ENCODE peak calls at places on chromosomes 11 and 22, in seven cellular contexts. One of them, this sample, is unnamed.

GRCh38 chr22:29216873-29217666 is 11.4 kb downstream of the EMID1 start:
- DNase-seq in GM10248: no peak
- DNase-seq in fibroblast of mammary gland: no peak
- DNase-seq in heart right ventricle: no peak
- DNase-seq in dorsolateral prefrontal cortex: no peak
- DNase-seq in fibroblast of villous mesenchyme: peak
- DNase-seq in Panc1: no peak
- DNase-seq in this sample: no peak

GRCh38 chr22:17969732-17970131 is 54.6 kb downstream of the MICAL3 start:
- DNase-seq in GM10248: no peak
- DNase-seq in fibroblast of mammary gland: peak
- DNase-seq in dorsolateral prefrontal cortex: no peak
- DNase-seq in Panc1: no peak
- DNase-seq in heart right ventricle: peak
- DNase-seq in fibroblast of villous mesenchyme: peak
- DNase-seq in this sample: peak

GRCh38 chr22:19974233-19974861 is 32.7 kb upstream of the TXNRD2 start:
- DNase-seq in fibroblast of villous mesenchyme: peak
- DNase-seq in fibroblast of mammary gland: peak
- DNase-seq in GM10248: peak
- DNase-seq in heart right ventricle: no peak
- DNase-seq in Panc1: no peak
- DNase-seq in dorsolateral prefrontal cortex: no peak
- DNase-seq in this sample: peak

GRCh38 chr11:10480760-10481159 is 25.7 kb downstream of the AMPD3 start:
- DNase-seq in fibroblast of mammary gland: no peak
- DNase-seq in GM10248: no peak
- DNase-seq in heart right ventricle: no peak
- DNase-seq in Panc1: no peak
- DNase-seq in dorsolateral prefrontal cortex: no peak
- DNase-seq in fibroblast of villous mesenchyme: no peak
- DNase-seq in this sample: no peak

GRCh38 chr11:100640646-100641045 is 46.4 kb upstream of the ARHGAP42 start:
- DNase-seq in GM10248: no peak
- DNase-seq in dorsolateral prefrontal cortex: no peak
- DNase-seq in Panc1: no peak
- DNase-seq in fibroblast of villous mesenchyme: no peak
- DNase-seq in fibroblast of mammary gland: no peak
- DNase-seq in heart right ventricle: no peak
- DNase-seq in this sample: no peak

GRCh38 chr22:47057916-47058585 is 295.6 kb downstream of the TBC1D22A start:
- DNase-seq in Panc1: no peak
- DNase-seq in dorsolateral prefrontal cortex: peak
- DNase-seq in fibroblast of villous mesenchyme: no peak
- DNase-seq in fibroblast of mammary gland: no peak
- DNase-seq in GM10248: no peak
- DNase-seq in heart right ventricle: no peak
- DNase-seq in this sample: no peak

GRCh38 chr22:39699631-39700348 is 129.2 kb downstream of the CACNA1I start:
- DNase-seq in GM10248: no peak
- DNase-seq in fibroblast of mammary gland: no peak
- DNase-seq in dorsolateral prefrontal cortex: no peak
- DNase-seq in fibroblast of villous mesenchyme: no peak
- DNase-seq in heart right ventricle: no peak
- DNase-seq in Panc1: no peak
- DNase-seq in this sample: no peak

GRCh38 chr11:20483931-20484330 is 96.4 kb downstream of the PRMT3 start:
- DNase-seq in heart right ventricle: no peak
- DNase-seq in fibroblast of villous mesenchyme: no peak
- DNase-seq in Panc1: no peak
- DNase-seq in fibroblast of mammary gland: no peak
- DNase-seq in GM10248: no peak
- DNase-seq in dorsolateral prefrontal cortex: no peak
- DNase-seq in this sample: peak

GRCh38 chr11:118010738-118011461 is 24.7 kb downstream of the IL10RA start:
- DNase-seq in fibroblast of villous mesenchyme: no peak
- DNase-seq in GM10248: peak
- DNase-seq in Panc1: no peak
- DNase-seq in dorsolateral prefrontal cortex: no peak
- DNase-seq in heart right ventricle: no peak
- DNase-seq in fibroblast of mammary gland: no peak
- DNase-seq in this sample: no peak

GRCh38 chr11:19281041-19281440 is 40.3 kb upstream of the E2F8 start:
- DNase-seq in dorsolateral prefrontal cortex: no peak
- DNase-seq in heart right ventricle: no peak
- DNase-seq in fibroblast of mammary gland: no peak
- DNase-seq in fibroblast of villous mesenchyme: peak
- DNase-seq in GM10248: no peak
- DNase-seq in Panc1: no peak
- DNase-seq in this sample: no peak

GRCh38 chr11:11584446-11584810 is 37.4 kb downstream of the GALNT18 start:
- DNase-seq in heart right ventricle: no peak
- DNase-seq in GM10248: no peak
- DNase-seq in dorsolateral prefrontal cortex: no peak
- DNase-seq in fibroblast of villous mesenchyme: peak
- DNase-seq in Panc1: peak
- DNase-seq in fibroblast of mammary gland: peak
- DNase-seq in this sample: peak

GRCh38 chr11:72696866-72697428 is 22.7 kb upstream of the PDE2A start:
- DNase-seq in Panc1: no peak
- DNase-seq in heart right ventricle: peak
- DNase-seq in dorsolateral prefrontal cortex: no peak
- DNase-seq in GM10248: no peak
- DNase-seq in fibroblast of villous mesenchyme: peak
- DNase-seq in fibroblast of mammary gland: peak
- DNase-seq in this sample: no peak

GRCh38 chr11:19962795-19963163 is 197.5 kb downstream of the DBX1 start:
- DNase-seq in Panc1: no peak
- DNase-seq in dorsolateral prefrontal cortex: no peak
- DNase-seq in fibroblast of mammary gland: peak
- DNase-seq in heart right ventricle: no peak
- DNase-seq in fibroblast of villous mesenchyme: peak
- DNase-seq in GM10248: no peak
- DNase-seq in this sample: peak

GRCh38 chr11:39442177-39442576 is 2017.3 kb downstream of the LRRC4C start:
- DNase-seq in fibroblast of villous mesenchyme: no peak
- DNase-seq in Panc1: no peak
- DNase-seq in dorsolateral prefrontal cortex: no peak
- DNase-seq in fibroblast of mammary gland: no peak
- DNase-seq in heart right ventricle: no peak
- DNase-seq in GM10248: no peak
- DNase-seq in this sample: no peak

GRCh38 chr11:89495951-89496350 is 4.8 kb upstream of the NOX4 start:
- DNase-seq in heart right ventricle: no peak
- DNase-seq in fibroblast of mammary gland: peak
- DNase-seq in dorsolateral prefrontal cortex: no peak
- DNase-seq in fibroblast of villous mesenchyme: peak
- DNase-seq in Panc1: no peak
- DNase-seq in GM10248: no peak
- DNase-seq in this sample: peak

GRCh38 chr22:49274754-49275380 is 552.8 kb downstream of the BRD1 start:
- DNase-seq in fibroblast of villous mesenchyme: no peak
- DNase-seq in fibroblast of mammary gland: no peak
- DNase-seq in dorsolateral prefrontal cortex: no peak
- DNase-seq in heart right ventricle: no peak
- DNase-seq in Panc1: no peak
- DNase-seq in GM10248: no peak
- DNase-seq in this sample: no peak

GRCh38 chr22:27996981-27997380 is 77.9 kb upstream of the PITPNB start:
- DNase-seq in GM10248: no peak
- DNase-seq in fibroblast of villous mesenchyme: no peak
- DNase-seq in Panc1: no peak
- DNase-seq in fibroblast of mammary gland: no peak
- DNase-seq in heart right ventricle: no peak
- DNase-seq in dorsolateral prefrontal cortex: no peak
- DNase-seq in this sample: no peak

GRCh38 chr11:61791737-61792309 is 576 bp downstream of the TMEM258 start:
- DNase-seq in fibroblast of villous mesenchyme: peak
- DNase-seq in Panc1: no peak
- DNase-seq in heart right ventricle: peak
- DNase-seq in GM10248: no peak
- DNase-seq in fibroblast of mammary gland: peak
- DNase-seq in dorsolateral prefrontal cortex: peak
- DNase-seq in this sample: peak

GRCh38 chr11:35951659-35952058 is 7.8 kb downstream of the LDLRAD3 start:
- DNase-seq in GM10248: no peak
- DNase-seq in fibroblast of mammary gland: peak
- DNase-seq in heart right ventricle: no peak
- DNase-seq in fibroblast of villous mesenchyme: peak
- DNase-seq in dorsolateral prefrontal cortex: no peak
- DNase-seq in Panc1: no peak
- DNase-seq in this sample: no peak

GRCh38 chr22:45877651-45878050 is 99.3 kb downstream of the WNT7B start:
- DNase-seq in fibroblast of villous mesenchyme: no peak
- DNase-seq in fibroblast of mammary gland: no peak
- DNase-seq in heart right ventricle: no peak
- DNase-seq in GM10248: no peak
- DNase-seq in Panc1: no peak
- DNase-seq in dorsolateral prefrontal cortex: peak
- DNase-seq in this sample: no peak

GRCh38 chr11:123578778-123579481 is 75.5 kb downstream of the SCN3B start:
- DNase-seq in Panc1: no peak
- DNase-seq in dorsolateral prefrontal cortex: no peak
- DNase-seq in fibroblast of mammary gland: no peak
- DNase-seq in heart right ventricle: no peak
- DNase-seq in fibroblast of villous mesenchyme: no peak
- DNase-seq in GM10248: no peak
- DNase-seq in this sample: no peak

GRCh38 chr11:126163074-126163700 is 48.3 kb downstream of the RPUSD4 start:
- DNase-seq in fibroblast of villous mesenchyme: peak
- DNase-seq in fibroblast of mammary gland: peak
- DNase-seq in dorsolateral prefrontal cortex: no peak
- DNase-seq in GM10248: no peak
- DNase-seq in heart right ventricle: no peak
- DNase-seq in Panc1: no peak
- DNase-seq in this sample: peak
- TF ChIP-seq CTCF in fibroblast of villous mesenchyme: no peak
- TF ChIP-seq CTCF in fibroblast of mammary gland: no peak
- TF ChIP-seq CTCF in dorsolateral prefrontal cortex: no peak
- TF ChIP-seq CTCF in GM10248: no peak
- TF ChIP-seq CTCF in heart right ventricle: no peak
- TF ChIP-seq CTCF in Panc1: no peak
- TF ChIP-seq CTCF in this sample: peak

GRCh38 chr11:1292018-1292643 is 17.3 kb downstream of the TOLLIP start:
- DNase-seq in GM10248: no peak
- DNase-seq in fibroblast of mammary gland: no peak
- DNase-seq in Panc1: no peak
- DNase-seq in dorsolateral prefrontal cortex: peak
- DNase-seq in fibroblast of villous mesenchyme: no peak
- DNase-seq in heart right ventricle: no peak
- DNase-seq in this sample: no peak

GRCh38 chr11:1295591-1295990 is 13.8 kb downstream of the TOLLIP start:
- DNase-seq in fibroblast of villous mesenchyme: no peak
- DNase-seq in heart right ventricle: no peak
- DNase-seq in GM10248: no peak
- DNase-seq in dorsolateral prefrontal cortex: peak
- DNase-seq in fibroblast of mammary gland: no peak
- DNase-seq in Panc1: no peak
- DNase-seq in this sample: no peak

GRCh38 chr11:1295086-1295485 is 14.3 kb downstream of the TOLLIP start:
- DNase-seq in Panc1: no peak
- DNase-seq in GM10248: no peak
- DNase-seq in dorsolateral prefrontal cortex: peak
- DNase-seq in heart right ventricle: no peak
- DNase-seq in fibroblast of mammary gland: no peak
- DNase-seq in fibroblast of villous mesenchyme: no peak
- DNase-seq in this sample: no peak

GRCh38 chr11:1292644-1293618 is 16.5 kb downstream of the TOLLIP start:
- DNase-seq in dorsolateral prefrontal cortex: peak
- DNase-seq in fibroblast of mammary gland: no peak
- DNase-seq in fibroblast of villous mesenchyme: no peak
- DNase-seq in heart right ventricle: no peak
- DNase-seq in GM10248: no peak
- DNase-seq in Panc1: no peak
- DNase-seq in this sample: no peak

GRCh38 chr11:1293619-1294015 is 15.8 kb downstream of the TOLLIP start:
- DNase-seq in heart right ventricle: no peak
- DNase-seq in fibroblast of villous mesenchyme: no peak
- DNase-seq in Panc1: no peak
- DNase-seq in fibroblast of mammary gland: no peak
- DNase-seq in dorsolateral prefrontal cortex: peak
- DNase-seq in GM10248: no peak
- DNase-seq in this sample: no peak
- TF ChIP-seq CTCF in heart right ventricle: peak
- TF ChIP-seq CTCF in fibroblast of villous mesenchyme: peak
- TF ChIP-seq CTCF in Panc1: peak
- TF ChIP-seq CTCF in fibroblast of mammary gland: peak
- TF ChIP-seq CTCF in dorsolateral prefrontal cortex: peak
- TF ChIP-seq CTCF in GM10248: peak
- TF ChIP-seq CTCF in this sample: peak

DNA sequence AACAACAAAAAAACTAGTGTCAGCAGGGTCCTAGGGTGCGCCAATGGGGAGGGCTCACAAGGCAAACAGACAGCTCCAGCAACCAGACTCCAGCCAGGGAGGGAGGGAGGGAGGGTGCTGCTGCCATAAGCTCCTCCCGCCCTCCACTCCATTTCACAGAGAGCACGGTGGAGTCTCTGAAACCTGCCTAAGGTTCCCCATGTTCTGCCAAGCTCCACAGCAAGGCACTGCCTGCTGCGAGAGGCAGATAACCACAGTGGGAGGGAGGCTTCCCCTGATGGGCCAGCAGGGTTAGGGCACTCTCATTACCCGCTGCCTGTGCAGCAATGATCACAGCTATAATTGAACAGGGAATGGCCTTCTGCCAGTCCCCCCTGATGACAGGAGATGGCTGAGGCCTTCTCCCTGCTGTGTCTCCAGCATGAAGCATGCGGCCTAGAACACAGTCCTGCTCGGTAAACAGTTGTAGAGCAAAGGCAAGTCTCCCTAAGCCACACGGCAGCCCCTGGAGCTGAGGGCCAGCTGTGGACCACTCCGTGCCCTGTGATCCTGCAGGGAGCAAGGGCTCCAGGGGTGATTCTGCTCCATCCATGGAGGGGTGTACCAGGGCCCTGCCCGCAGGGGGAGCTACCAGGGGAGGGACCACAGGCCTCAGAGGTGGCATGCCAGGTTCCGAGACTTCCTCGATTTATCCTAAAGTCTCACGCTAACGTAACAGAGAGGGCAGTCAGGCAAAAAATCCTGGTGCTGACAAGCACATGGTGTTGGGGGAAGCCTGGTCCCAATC is 42.9 kb downstream of the PC start:
- DNase-seq in GM10248: no peak
- DNase-seq in dorsolateral prefrontal cortex: no peak
- DNase-seq in fibroblast of mammary gland: no peak
- DNase-seq in Panc1: no peak
- DNase-seq in fibroblast of villous mesenchyme: no peak
- DNase-seq in heart right ventricle: no peak
- DNase-seq in this sample: peak
- TF ChIP-seq CTCF in GM10248: no peak
- TF ChIP-seq CTCF in dorsolateral prefrontal cortex: no peak
- TF ChIP-seq CTCF in fibroblast of mammary gland: no peak
- TF ChIP-seq CTCF in Panc1: no peak
- TF ChIP-seq CTCF in fibroblast of villous mesenchyme: no peak
- TF ChIP-seq CTCF in heart right ventricle: no peak
- TF ChIP-seq CTCF in this sample: peak

DNA sequence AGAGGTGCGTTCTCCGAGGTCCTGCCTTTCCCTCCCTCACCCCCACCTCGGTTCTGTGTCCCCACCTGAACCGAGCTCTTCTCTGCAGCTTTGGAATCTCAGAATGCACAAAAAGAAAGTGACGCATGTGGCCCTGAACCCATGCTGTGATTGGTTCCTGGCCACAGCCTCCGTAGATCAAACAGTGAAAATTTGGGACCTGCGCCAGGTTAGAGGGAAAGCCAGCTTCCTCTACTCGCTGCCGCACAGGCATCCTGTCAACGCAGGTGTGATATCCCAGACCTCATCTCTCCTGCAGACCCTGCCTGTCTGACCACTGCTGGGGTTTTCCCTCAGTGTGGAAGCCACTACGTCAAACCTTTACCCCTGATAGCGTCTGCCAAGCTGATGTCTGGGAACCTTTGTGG is 13.9 kb downstream of the ACP2 start:
- DNase-seq in fibroblast of villous mesenchyme: peak
- DNase-seq in heart right ventricle: no peak
- DNase-seq in Panc1: no peak
- DNase-seq in fibroblast of mammary gland: peak
- DNase-seq in GM10248: no peak
- DNase-seq in dorsolateral prefrontal cortex: no peak
- DNase-seq in this sample: peak
- TF ChIP-seq CTCF in fibroblast of villous mesenchyme: no peak
- TF ChIP-seq CTCF in heart right ventricle: no peak
- TF ChIP-seq CTCF in Panc1: no peak
- TF ChIP-seq CTCF in fibroblast of mammary gland: no peak
- TF ChIP-seq CTCF in GM10248: no peak
- TF ChIP-seq CTCF in dorsolateral prefrontal cortex: no peak
- TF ChIP-seq CTCF in this sample: no peak